ENCODE peak calls at places on chromosomes 11 and 22, in five cellular contexts. One of them, this sample, is unnamed.

GRCh38 chr22:26669060-26669481 is 11.7 kb downstream of the MIAT start:
- DNase-seq in colonic mucosa: no peak
- DNase-seq in adrenal gland: peak; percentile 50
- DNase-seq in CD8-positive, alpha-beta memory T cell: no peak
- DNase-seq in effector memory CD4-positive, alpha-beta T cell: no peak
- DNase-seq in this sample: no peak

GRCh38 chr22:40797427-40797826 is 21.7 kb downstream of the SLC25A17 start:
- DNase-seq in CD8-positive, alpha-beta memory T cell: no peak
- DNase-seq in colonic mucosa: no peak
- DNase-seq in adrenal gland: no peak
- DNase-seq in effector memory CD4-positive, alpha-beta T cell: no peak
- DNase-seq in this sample: no peak

GRCh38 chr22:47570300-47570685 is 807.8 kb downstream of the TBC1D22A start:
- DNase-seq in adrenal gland: no peak
- DNase-seq in CD8-positive, alpha-beta memory T cell: no peak
- DNase-seq in colonic mucosa: no peak
- DNase-seq in effector memory CD4-positive, alpha-beta T cell: no peak
- DNase-seq in this sample: no peak

GRCh38 chr11:78257654-78258053 is 68.9 kb downstream of the USP35 start:
- DNase-seq in CD8-positive, alpha-beta memory T cell: no peak
- DNase-seq in colonic mucosa: no peak
- DNase-seq in adrenal gland: no peak
- DNase-seq in effector memory CD4-positive, alpha-beta T cell: no peak
- DNase-seq in this sample: no peak

GRCh38 chr11:97140885-97141494 is 751.2 kb downstream of the JRKL start:
- DNase-seq in effector memory CD4-positive, alpha-beta T cell: no peak
- DNase-seq in adrenal gland: no peak
- DNase-seq in CD8-positive, alpha-beta memory T cell: no peak
- DNase-seq in colonic mucosa: no peak
- DNase-seq in this sample: no peak

GRCh38 chr11:73475549-73475948 is 99.3 kb downstream of the RELT start:
- DNase-seq in effector memory CD4-positive, alpha-beta T cell: no peak
- DNase-seq in adrenal gland: no peak
- DNase-seq in CD8-positive, alpha-beta memory T cell: no peak
- DNase-seq in colonic mucosa: no peak
- DNase-seq in this sample: no peak

GRCh38 chr11:100004541-100004940 is 682.5 kb upstream of the ARHGAP42 start:
- DNase-seq in effector memory CD4-positive, alpha-beta T cell: no peak
- DNase-seq in adrenal gland: no peak
- DNase-seq in colonic mucosa: no peak
- DNase-seq in CD8-positive, alpha-beta memory T cell: no peak
- DNase-seq in this sample: no peak

GRCh38 chr11:132234878-132235277 is 864.5 kb downstream of the NTM start:
- DNase-seq in CD8-positive, alpha-beta memory T cell: no peak
- DNase-seq in adrenal gland: no peak
- DNase-seq in colonic mucosa: no peak
- DNase-seq in effector memory CD4-positive, alpha-beta T cell: no peak
- DNase-seq in this sample: no peak

GRCh38 chr11:34926101-34926830 is 9.8 kb downstream of the PDHX start:
- DNase-seq in CD8-positive, alpha-beta memory T cell: peak; percentile 36
- DNase-seq in colonic mucosa: no peak
- DNase-seq in effector memory CD4-positive, alpha-beta T cell: no peak
- DNase-seq in adrenal gland: peak; percentile 11
- DNase-seq in this sample: no peak

GRCh38 chr11:14414470-14415461 is 55.8 kb upstream of the RRAS2 start:
- DNase-seq in CD8-positive, alpha-beta memory T cell: peak; percentile 77
- DNase-seq in adrenal gland: no peak
- DNase-seq in effector memory CD4-positive, alpha-beta T cell: peak; percentile 57
- DNase-seq in colonic mucosa: no peak
- DNase-seq in this sample: no peak

GRCh38 chr11:14408612-14409011 is 49.6 kb upstream of the RRAS2 start:
- DNase-seq in CD8-positive, alpha-beta memory T cell: no peak
- DNase-seq in adrenal gland: no peak
- DNase-seq in colonic mucosa: no peak
- DNase-seq in effector memory CD4-positive, alpha-beta T cell: no peak
- DNase-seq in this sample: no peak

GRCh38 chr11:14413307-14414072 is 54.5 kb upstream of the RRAS2 start:
- DNase-seq in colonic mucosa: no peak
- DNase-seq in CD8-positive, alpha-beta memory T cell: no peak
- DNase-seq in effector memory CD4-positive, alpha-beta T cell: no peak
- DNase-seq in adrenal gland: peak; percentile 16
- DNase-seq in this sample: peak; percentile 26

GRCh38 chr11:14409891-14410290 is 50.9 kb upstream of the RRAS2 start:
- DNase-seq in colonic mucosa: no peak
- DNase-seq in effector memory CD4-positive, alpha-beta T cell: no peak
- DNase-seq in adrenal gland: no peak
- DNase-seq in CD8-positive, alpha-beta memory T cell: no peak
- DNase-seq in this sample: no peak

DNA sequence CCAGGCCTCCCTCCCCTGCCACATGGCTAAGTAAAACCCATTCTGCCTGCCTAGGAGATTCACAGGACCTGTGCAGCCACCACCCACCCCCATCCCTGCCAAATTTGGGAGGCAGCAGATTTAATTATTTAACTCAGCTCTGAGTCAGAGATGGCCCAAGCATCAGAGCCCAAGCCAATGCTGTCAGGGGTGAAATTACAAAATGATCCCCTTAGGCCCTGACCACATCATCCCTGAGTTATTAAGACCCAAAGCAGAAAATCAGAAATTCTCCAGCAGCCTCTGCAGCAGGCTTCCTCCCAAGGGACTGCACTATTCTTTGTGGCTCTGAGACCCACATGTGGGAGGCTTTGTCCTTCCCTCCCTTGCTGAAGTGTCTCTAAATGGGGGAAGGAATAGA is 52.8 kb upstream of the RRAS2 start:
- DNase-seq in CD8-positive, alpha-beta memory T cell: no peak
- DNase-seq in adrenal gland: peak; percentile 29
- DNase-seq in colonic mucosa: peak; percentile 20
- DNase-seq in effector memory CD4-positive, alpha-beta T cell: no peak
- DNase-seq in this sample: peak; percentile 25
- H3K4me1 ChIP-seq in CD8-positive, alpha-beta memory T cell: peaks cover 20% of the 10 kb centered on the region
- H3K4me1 ChIP-seq in adrenal gland: no peaks in the 10 kb centered on the region
- H3K4me1 ChIP-seq in colonic mucosa: no peaks in the 10 kb centered on the region
- H3K4me1 ChIP-seq in effector memory CD4-positive, alpha-beta T cell: peaks cover 17% of the 10 kb centered on the region
- H3K4me1 ChIP-seq in this sample: peaks cover 6% of the 10 kb centered on the region

GRCh38 chr11:14904745-14905103 is 12.7 kb upstream of the CYP2R1 start:
- DNase-seq in CD8-positive, alpha-beta memory T cell: peak; percentile 69
- DNase-seq in effector memory CD4-positive, alpha-beta T cell: peak; percentile 63
- DNase-seq in adrenal gland: peak; percentile 70
- DNase-seq in colonic mucosa: peak; percentile 91
- DNase-seq in this sample: peak; percentile 24
- H3K27ac ChIP-seq in CD8-positive, alpha-beta memory T cell: peak overlapping the region; percentile 14
- H3K27ac ChIP-seq in effector memory CD4-positive, alpha-beta T cell: peak overlapping the region; percentile 52
- H3K27ac ChIP-seq in adrenal gland: no peak overlapping the region
- H3K27ac ChIP-seq in colonic mucosa: no peak overlapping the region
- H3K27ac ChIP-seq in this sample: no peak overlapping the region

GRCh38 chr11:63838150-63838681 is 694 bp upstream of the MARK2 start:
- DNase-seq in adrenal gland: peak; percentile 32
- DNase-seq in CD8-positive, alpha-beta memory T cell: no peak
- DNase-seq in effector memory CD4-positive, alpha-beta T cell: no peak
- DNase-seq in colonic mucosa: no peak
- DNase-seq in this sample: peak; percentile 19
- H3K4me3 ChIP-seq in adrenal gland: no peak overlapping the region
- H3K4me3 ChIP-seq in CD8-positive, alpha-beta memory T cell: peak overlapping the region; percentile 56
- H3K4me3 ChIP-seq in effector memory CD4-positive, alpha-beta T cell: peak overlapping the region; percentile 4
- H3K4me3 ChIP-seq in colonic mucosa: peak overlapping the region; percentile 8
- H3K4me3 ChIP-seq in this sample: peak overlapping the region; percentile 33

GRCh38 chr22:24208012-24208749 is 26.9 kb downstream of the SUSD2 start:
- DNase-seq in effector memory CD4-positive, alpha-beta T cell: no peak
- DNase-seq in colonic mucosa: no peak
- DNase-seq in adrenal gland: peak; percentile 70
- DNase-seq in CD8-positive, alpha-beta memory T cell: no peak
- DNase-seq in this sample: no peak
- H3K4me1 ChIP-seq in effector memory CD4-positive, alpha-beta T cell: no peaks in the 10 kb centered on the region
- H3K4me1 ChIP-seq in colonic mucosa: peaks cover 11% of the 10 kb centered on the region
- H3K4me1 ChIP-seq in adrenal gland: peaks cover 14% of the 10 kb centered on the region
- H3K4me1 ChIP-seq in CD8-positive, alpha-beta memory T cell: peaks cover 8% of the 10 kb centered on the region
- H3K4me1 ChIP-seq in this sample: peaks cover 29% of the 10 kb centered on the region

GRCh38 chr11:75029836-75030631 is 41.3 kb downstream of the NEU3 start:
- DNase-seq in colonic mucosa: no peak
- DNase-seq in effector memory CD4-positive, alpha-beta T cell: no peak
- DNase-seq in adrenal gland: peak; percentile 93
- DNase-seq in CD8-positive, alpha-beta memory T cell: no peak
- DNase-seq in this sample: no peak
- H3K27ac ChIP-seq in colonic mucosa: no peak overlapping the region
- H3K27ac ChIP-seq in effector memory CD4-positive, alpha-beta T cell: no peak overlapping the region
- H3K27ac ChIP-seq in adrenal gland: peak overlapping the region; percentile 94
- H3K27ac ChIP-seq in CD8-positive, alpha-beta memory T cell: no peak overlapping the region
- H3K27ac ChIP-seq in this sample: no peak overlapping the region

GRCh38 chr11:76515494-76515893 is 70.7 kb downstream of the EMSY start:
- DNase-seq in CD8-positive, alpha-beta memory T cell: no peak
- DNase-seq in colonic mucosa: no peak
- DNase-seq in adrenal gland: no peak
- DNase-seq in effector memory CD4-positive, alpha-beta T cell: no peak
- DNase-seq in this sample: no peak

GRCh38 chr11:76513654-76514034 is 68.8 kb downstream of the EMSY start:
- DNase-seq in adrenal gland: no peak
- DNase-seq in colonic mucosa: no peak
- DNase-seq in CD8-positive, alpha-beta memory T cell: no peak
- DNase-seq in effector memory CD4-positive, alpha-beta T cell: no peak
- DNase-seq in this sample: no peak

GRCh38 chr11:76510060-76511047 is 65.5 kb downstream of the EMSY start:
- DNase-seq in adrenal gland: no peak
- DNase-seq in colonic mucosa: no peak
- DNase-seq in effector memory CD4-positive, alpha-beta T cell: no peak
- DNase-seq in CD8-positive, alpha-beta memory T cell: no peak
- DNase-seq in this sample: no peak

GRCh38 chr11:76512851-76513653 is 68.2 kb downstream of the EMSY start:
- DNase-seq in adrenal gland: no peak
- DNase-seq in CD8-positive, alpha-beta memory T cell: peak; percentile 4
- DNase-seq in colonic mucosa: no peak
- DNase-seq in effector memory CD4-positive, alpha-beta T cell: no peak
- DNase-seq in this sample: no peak
- H3K4me3 ChIP-seq in adrenal gland: no peak overlapping the region
- H3K4me3 ChIP-seq in CD8-positive, alpha-beta memory T cell: no peak overlapping the region
- H3K4me3 ChIP-seq in colonic mucosa: no peak overlapping the region
- H3K4me3 ChIP-seq in effector memory CD4-positive, alpha-beta T cell: no peak overlapping the region
- H3K4me3 ChIP-seq in this sample: no peak overlapping the region

GRCh38 chr11:65131417-65131776 is 2.9 kb downstream of the SYVN1 start:
- DNase-seq in CD8-positive, alpha-beta memory T cell: no peak
- DNase-seq in effector memory CD4-positive, alpha-beta T cell: no peak
- DNase-seq in adrenal gland: no peak
- DNase-seq in colonic mucosa: no peak
- DNase-seq in this sample: no peak
- H3K4me1 ChIP-seq in CD8-positive, alpha-beta memory T cell: peaks cover 27% of the 10 kb centered on the region
- H3K4me1 ChIP-seq in effector memory CD4-positive, alpha-beta T cell: peaks cover 21% of the 10 kb centered on the region
- H3K4me1 ChIP-seq in adrenal gland: peaks cover 18% of the 10 kb centered on the region
- H3K4me1 ChIP-seq in colonic mucosa: peaks cover 15% of the 10 kb centered on the region
- H3K4me1 ChIP-seq in this sample: peaks cover 29% of the 10 kb centered on the region

DNA sequence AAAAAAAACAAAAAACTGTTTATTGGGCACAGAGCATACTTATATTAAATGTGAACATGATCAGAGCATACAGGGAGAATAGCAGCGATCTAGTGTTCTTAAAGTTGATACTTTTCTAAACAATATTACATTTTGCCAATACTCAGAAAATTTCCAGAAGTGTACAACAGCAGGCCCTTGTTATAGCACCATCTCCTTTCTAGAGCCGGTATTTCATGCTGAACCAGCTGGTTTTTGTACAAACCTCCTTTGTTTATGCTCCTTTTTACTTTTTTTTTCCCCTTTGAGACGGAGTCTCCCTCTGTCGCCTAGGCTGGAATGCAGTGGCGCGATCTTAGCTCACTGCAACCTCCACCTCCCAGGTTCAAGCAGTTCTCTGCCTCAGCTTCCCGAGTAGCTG is 90.7 kb downstream of the PPP6R3 start:
- DNase-seq in colonic mucosa: no peak
- DNase-seq in adrenal gland: no peak
- DNase-seq in CD8-positive, alpha-beta memory T cell: no peak
- DNase-seq in effector memory CD4-positive, alpha-beta T cell: no peak
- DNase-seq in this sample: no peak
- H3K27ac ChIP-seq in colonic mucosa: no peak overlapping the region
- H3K27ac ChIP-seq in adrenal gland: no peak overlapping the region
- H3K27ac ChIP-seq in CD8-positive, alpha-beta memory T cell: no peak overlapping the region
- H3K27ac ChIP-seq in effector memory CD4-positive, alpha-beta T cell: no peak overlapping the region
- H3K27ac ChIP-seq in this sample: peak overlapping the region; percentile 84

DNA sequence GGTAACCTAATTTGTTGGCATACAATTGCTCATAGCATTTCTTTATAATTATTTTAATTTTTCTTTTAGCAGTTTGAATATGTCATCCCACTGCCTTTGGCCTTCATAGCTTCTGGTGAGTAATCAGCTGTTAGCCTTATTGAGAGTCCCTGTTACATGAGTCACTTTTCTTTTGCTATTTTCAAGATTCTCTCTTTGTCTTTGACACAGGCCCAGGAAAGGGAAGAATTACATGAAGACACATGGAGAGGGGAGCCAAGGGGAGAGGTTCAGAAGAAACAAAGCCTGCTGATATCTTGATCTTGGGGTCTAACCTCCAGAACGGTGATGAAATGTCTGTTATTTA is 418.2 kb downstream of the METTL15 start:
- DNase-seq in colonic mucosa: no peak
- DNase-seq in effector memory CD4-positive, alpha-beta T cell: no peak
- DNase-seq in CD8-positive, alpha-beta memory T cell: no peak
- DNase-seq in adrenal gland: no peak
- DNase-seq in this sample: no peak
- H3K4me3 ChIP-seq in colonic mucosa: no peak overlapping the region
- H3K4me3 ChIP-seq in effector memory CD4-positive, alpha-beta T cell: no peak overlapping the region
- H3K4me3 ChIP-seq in CD8-positive, alpha-beta memory T cell: no peak overlapping the region
- H3K4me3 ChIP-seq in adrenal gland: no peak overlapping the region
- H3K4me3 ChIP-seq in this sample: no peak overlapping the region